ENCODE peak calls at places on chromosomes 2 and 18, in eight cellular contexts. N is HFFc6; C is HEK293T; U is activated effector memory CD4-positive, alpha-beta T cell treated with anti-CD3 and anti-CD28 coated beads, Interleukin-2, amount 50 U/mL, for 16 hours; X is H54; K is endothelial cell of umbilical vein; Q is activated CD8-positive, alpha-beta memory T cell treated with anti-CD3 and anti-CD28 coated beads for 48 hours; R is PC-9. E is an unnamed sample.

GRCh38 chr2:213121677-213122076 is 29.7 kb downstream of the IKZF2 start:
- DNase-seq in Q (no peak), N (no peak), R (no peak), K (no peak), X (no peak), C (no peak), U (no peak), E (no peak)

GRCh38 chr2:204258900-204259299 is 286.4 kb upstream of the PARD3B start:
- DNase-seq in Q (no peak), C (no peak), N (no peak), R (no peak), U (no peak), K (no peak), X (no peak), E (no peak)

GRCh38 chr2:31644551-31644950 is 63.8 kb upstream of the SRD5A2 start:
- DNase-seq in X (no peak), C (no peak), R (no peak), K (no peak), N (no peak), U (no peak), Q (no peak), E (no peak)

GRCh38 chr2:230758566-230759480 is 46.2 kb downstream of the CAB39 start:
- DNase-seq in X (no peak), C (no peak), N (peak), R (no peak), K (no peak), Q (no peak), U (no peak), E (no peak)

GRCh38 chr2:134594399-134594798 is 124.4 kb downstream of the TMEM163 start:
- DNase-seq in R (no peak), N (no peak), Q (no peak), U (no peak), C (no peak), K (no peak), X (no peak), E (no peak)

GRCh38 chr2:237256845-237257244 is 157.1 kb downstream of the COL6A3 start:
- DNase-seq in K (peak), Q (no peak), C (no peak), X (no peak), R (no peak), N (peak), U (no peak), E (peak)

GRCh38 chr2:137700681-137701080 is 263.6 kb upstream of the HNMT start:
- DNase-seq in U (no peak), N (no peak), C (no peak), K (no peak), Q (no peak), R (no peak), X (no peak), E (no peak)

GRCh38 chr2:1518891-1519530 is 105.7 kb downstream of the TPO start:
- DNase-seq in Q (no peak), R (peak), C (no peak), K (no peak), X (no peak), N (peak), U (no peak), E (no peak)

GRCh38 chr2:219500135-219500534 is 1.4 kb downstream of the GMPPA start:
- DNase-seq in Q (no peak), N (peak), R (no peak), C (no peak), X (no peak), K (no peak), U (no peak), E (no peak)

GRCh38 chr2:69975853-69976462 is 14.5 kb upstream of the ASPRV1 start:
- DNase-seq in N (no peak), Q (no peak), X (no peak), C (no peak), K (no peak), U (no peak), R (no peak), E (no peak)

GRCh38 chr18:25561923-25562322 is 210.0 kb upstream of the ZNF521 start:
- DNase-seq in C (peak), U (no peak), K (peak), R (no peak), Q (no peak), X (peak), N (peak), E (peak)

GRCh38 chr2:207825033-207825957 is 55.6 kb upstream of the FZD5 start:
- DNase-seq in C (no peak), U (no peak), Q (no peak), N (no peak), K (no peak), R (no peak), X (no peak), E (no peak)

GRCh38 chr18:13194239-13194638 is 24.3 kb upstream of the LDLRAD4 start:
- DNase-seq in X (no peak), N (no peak), U (no peak), Q (no peak), R (no peak), C (no peak), K (no peak), E (no peak)

GRCh38 chr2:68565858-68566257 is 77.5 kb upstream of the PROKR1 start:
- DNase-seq in K (peak), U (no peak), Q (no peak), X (peak), R (no peak), C (no peak), N (peak), E (peak)

GRCh38 chr18:39453356-39453755 is 1887.8 kb upstream of the CELF4 start:
- DNase-seq in C (no peak), R (no peak), U (no peak), N (no peak), Q (no peak), X (no peak), K (no peak), E (peak)

GRCh38 chr2:40123321-40123720 is 328.6 kb downstream of the SLC8A1 start:
- DNase-seq in U (no peak), C (no peak), X (no peak), R (no peak), Q (no peak), N (peak), K (no peak), E (no peak)

GRCh38 chr2:232026941-232027340 is 65.4 kb downstream of the DIS3L2 start:
- DNase-seq in R (no peak), N (no peak), C (no peak), X (no peak), U (no peak), Q (no peak), K (no peak), E (no peak)

GRCh38 chr2:86223682-86224560 is 24.7 kb downstream of the MRPL35 start:
- DNase-seq in X (no peak), U (no peak), R (no peak), K (no peak), Q (no peak), N (peak), C (no peak), E (no peak)

GRCh38 chr2:239913632-239914417 is 111.3 kb downstream of the NDUFA10 start:
- DNase-seq in K (no peak), N (no peak), C (no peak), R (no peak), X (no peak), Q (no peak), U (peak), E (no peak)

GRCh38 chr2:43227830-43228280 is 1.4 kb upstream of the ZFP36L2 start:
- DNase-seq in K (no peak), U (no peak), N (no peak), R (no peak), X (peak), Q (no peak), C (no peak), E (no peak)

GRCh38 chr2:174593574-174594203 is 3.9 kb downstream of the WIPF1 start:
- DNase-seq in X (peak), K (peak), Q (no peak), U (peak), C (peak), R (no peak), N (peak), E (peak)

E was measured in dermis blood vessel endothelial cell.